ENCODE peak calls at places on chromosomes 6 and 20, in six cellular contexts. H is BE2C, Q is CD14-positive monocyte, C is cardiac muscle cell, L is fibroblast of lung, V is astrocyte. Z is an unnamed sample.

GRCh38 chr20:32028647-32029372 is 18.6 kb downstream of the CCM2L start:
- DNase-seq in V (no peak), L (no peak), Q (no peak), H (peak), C (peak), Z (peak)

GRCh38 chr6:138765896-138766487 is 7.6 kb upstream of the CCDC28A start:
- DNase-seq in L (peak), H (no peak), V (no peak), C (peak), Q (no peak), Z (no peak)

GRCh38 chr6:97187951-97188350 is 95.1 kb downstream of the MMS22L start:
- DNase-seq in V (peak), Q (no peak), L (no peak), C (no peak), H (no peak), Z (no peak)

GRCh38 chr20:58579819-58580492 is 64.8 kb upstream of the APCDD1L start:
- DNase-seq in C (no peak), Q (no peak), L (no peak), V (no peak), H (no peak), Z (peak)

GRCh38 chr6:22470454-22471368 is 98.7 kb upstream of the HDGFL1 start:
- DNase-seq in Q (no peak), L (peak), V (peak), C (peak), H (peak), Z (no peak)

GRCh38 chr20:50333856-50334255 is 143.2 kb downstream of the CEBPB start:
- DNase-seq in Q (no peak), V (peak), L (peak), H (no peak), C (no peak), Z (no peak)

GRCh38 chr6:3750324-3751018 is 1.0 kb downstream of the PXDC1 start:
- DNase-seq in C (peak), H (no peak), V (peak), Q (no peak), L (peak), Z (peak)

GRCh38 chr20:51029963-51030930 is 7.3 kb upstream of the KCNG1 start:
- DNase-seq in L (peak), Q (no peak), C (peak), V (no peak), H (no peak), Z (no peak)

GRCh38 chr6:89669002-89669401 is 30.5 kb upstream of the LYRM2 start:
- DNase-seq in Q (no peak), L (peak), V (peak), H (no peak), C (no peak), Z (no peak)

GRCh38 chr20:48635791-48636267 is 192.0 kb downstream of the PREX1 start:
- DNase-seq in V (no peak), Q (no peak), H (peak), C (peak), L (peak), Z (peak)

GRCh38 chr20:59571591-59572314 is 32.6 kb upstream of the PHACTR3 start:
- DNase-seq in C (peak), H (peak), L (peak), V (no peak), Q (no peak), Z (peak)

GRCh38 chr6:8705435-8706020 is 270.2 kb upstream of the SLC35B3 start:
- DNase-seq in V (no peak), C (peak), Q (no peak), L (no peak), H (no peak), Z (no peak)

GRCh38 chr20:20520776-20521175 is 152.9 kb downstream of the INSM1 start:
- DNase-seq in Q (no peak), C (no peak), V (peak), L (peak), H (no peak), Z (no peak)

GRCh38 chr6:87653074-87653962 is 48.7 kb downstream of the AKIRIN2 start:
- DNase-seq in C (no peak), H (no peak), V (no peak), L (no peak), Q (no peak), Z (no peak)

GRCh38 chr6:160391419-160392116 is 43.4 kb downstream of the SLC22A3 start:
- DNase-seq in Q (no peak), H (no peak), L (peak), V (peak), C (no peak), Z (no peak)

GRCh38 chr6:35359744-35360348 is 17.5 kb downstream of the PPARD start:
- DNase-seq in H (no peak), C (peak), Q (no peak), V (peak), L (peak), Z (no peak)

GRCh38 chr6:107634147-107635057 is 144.5 kb downstream of the SOBP start:
- DNase-seq in Q (no peak), L (no peak), H (no peak), C (peak), V (no peak), Z (no peak)

GRCh38 chr6:56004421-56004820 is 129.0 kb upstream of the BMP5 start:
- DNase-seq in H (no peak), L (peak), Q (no peak), C (no peak), V (peak), Z (no peak)

GRCh38 chr6:71250050-71250689 is 38.4 kb upstream of the OGFRL1 start:
- DNase-seq in H (no peak), L (peak), V (peak), C (no peak), Q (no peak), Z (no peak)

GRCh38 chr6:167056370-167056769 is 57.2 kb downstream of the CEP43 start:
- DNase-seq in L (no peak), H (no peak), Q (no peak), V (peak), C (no peak), Z (no peak)

GRCh38 chr6:30730611-30731435 is 10.7 kb downstream of the TUBB start:
- DNase-seq in Q (peak), V (no peak), L (peak), H (peak), C (peak), Z (peak)
- TF ChIP-seq CTCF in Q (peak), V (peak), L (no peak), H (peak), C (peak), Z (peak)

GRCh38 chr20:36154696-36155628 is at the start of gene EPB41L1:
- DNase-seq in V (no peak), C (peak), H (peak), Q (no peak), L (no peak), Z (peak)
- TF ChIP-seq CTCF in V (no peak), C (no peak), H (no peak), Q (no peak), L (no peak), Z (no peak)

GRCh38 chr6:51844391-51844735 is 243.1 kb downstream of the PKHD1 start:
- DNase-seq in H (peak), L (no peak), V (no peak), C (peak), Q (no peak), Z (peak)
- TF ChIP-seq CTCF in H (peak), L (no peak), V (no peak), C (no peak), Q (no peak), Z (peak)

GRCh38 chr6:63478751-63479150 is 93.5 kb upstream of the LOC128125822 start:
- DNase-seq in C (no peak), H (no peak), V (no peak), Q (no peak), L (no peak), Z (no peak)

GRCh38 chr6:63477422-63478040 is 94.7 kb upstream of the LOC128125822 start:
- DNase-seq in H (no peak), V (no peak), C (no peak), L (no peak), Q (no peak), Z (no peak)

GRCh38 chr6:63471654-63472053 is 100.6 kb upstream of the LOC128125822 start:
- DNase-seq in V (no peak), Q (no peak), C (no peak), L (no peak), H (no peak), Z (no peak)

GRCh38 chr6:63475707-63476106 is 96.6 kb upstream of the LOC128125822 start:
- DNase-seq in Q (no peak), L (no peak), V (no peak), H (no peak), C (peak), Z (no peak)

GRCh38 chr6:63476302-63476701 is 96.0 kb upstream of the LOC128125822 start:
- DNase-seq in V (no peak), H (no peak), C (peak), L (no peak), Q (no peak), Z (no peak)
- TF ChIP-seq CTCF in V (no peak), H (no peak), C (no peak), L (no peak), Q (no peak), Z (no peak)

GRCh38 chr20:24656391-24656790 is 187.0 kb downstream of the SYNDIG1 start:
- DNase-seq in C (no peak), H (no peak), V (no peak), Q (no peak), L (no peak), Z (no peak)

GRCh38 chr20:24657878-24658620 is 188.6 kb downstream of the SYNDIG1 start:
- DNase-seq in V (peak), L (peak), Q (no peak), H (no peak), C (no peak), Z (no peak)

GRCh38 chr20:24658920-24659660 is 189.7 kb downstream of the SYNDIG1 start:
- DNase-seq in V (no peak), C (no peak), L (no peak), Q (no peak), H (no peak), Z (no peak)

GRCh38 chr20:24654425-24654824 is 185.0 kb downstream of the SYNDIG1 start:
- DNase-seq in V (no peak), C (no peak), H (no peak), Q (no peak), L (no peak), Z (no peak)

DNA sequence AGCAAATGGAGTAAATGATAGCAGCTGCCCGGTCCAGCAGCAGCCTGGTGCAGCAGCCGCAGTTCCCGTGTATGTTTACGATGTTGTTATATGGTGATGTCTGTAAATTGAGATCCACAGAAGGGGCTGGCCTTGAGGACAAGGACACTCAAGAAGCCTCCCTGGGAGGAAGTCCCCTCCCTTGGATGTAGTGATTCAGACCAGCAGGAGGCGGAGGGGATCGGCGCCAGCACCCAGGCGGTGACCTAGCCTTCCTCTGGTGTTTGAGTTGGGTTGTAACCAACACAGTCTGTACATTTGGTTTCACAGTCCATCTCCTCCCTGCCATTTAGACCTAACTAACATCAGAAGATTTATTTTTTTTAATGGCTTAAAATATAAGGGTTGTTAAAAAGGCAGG is 187.8 kb downstream of the SYNDIG1 start:
- DNase-seq in V (peak), L (peak), Q (no peak), H (no peak), C (no peak), Z (peak)
- TF ChIP-seq CTCF in V (peak), L (no peak), Q (no peak), H (no peak), C (peak), Z (no peak)

GRCh38 chr20:3276400-3277015 is 37.5 kb upstream of the SLC4A11 start:
- DNase-seq in H (no peak), C (peak), L (peak), V (no peak), Q (no peak), Z (no peak)
- TF ChIP-seq CTCF in H (peak), C (peak), L (no peak), V (peak), Q (peak), Z (peak)

GRCh38 chr20:37276494-37277252 is 12.8 kb upstream of the MANBAL start:
- DNase-seq in Q (peak), V (peak), L (peak), C (no peak), H (peak), Z (no peak)
- TF ChIP-seq CTCF in Q (peak), V (peak), L (peak), C (peak), H (peak), Z (no peak)

DNA sequence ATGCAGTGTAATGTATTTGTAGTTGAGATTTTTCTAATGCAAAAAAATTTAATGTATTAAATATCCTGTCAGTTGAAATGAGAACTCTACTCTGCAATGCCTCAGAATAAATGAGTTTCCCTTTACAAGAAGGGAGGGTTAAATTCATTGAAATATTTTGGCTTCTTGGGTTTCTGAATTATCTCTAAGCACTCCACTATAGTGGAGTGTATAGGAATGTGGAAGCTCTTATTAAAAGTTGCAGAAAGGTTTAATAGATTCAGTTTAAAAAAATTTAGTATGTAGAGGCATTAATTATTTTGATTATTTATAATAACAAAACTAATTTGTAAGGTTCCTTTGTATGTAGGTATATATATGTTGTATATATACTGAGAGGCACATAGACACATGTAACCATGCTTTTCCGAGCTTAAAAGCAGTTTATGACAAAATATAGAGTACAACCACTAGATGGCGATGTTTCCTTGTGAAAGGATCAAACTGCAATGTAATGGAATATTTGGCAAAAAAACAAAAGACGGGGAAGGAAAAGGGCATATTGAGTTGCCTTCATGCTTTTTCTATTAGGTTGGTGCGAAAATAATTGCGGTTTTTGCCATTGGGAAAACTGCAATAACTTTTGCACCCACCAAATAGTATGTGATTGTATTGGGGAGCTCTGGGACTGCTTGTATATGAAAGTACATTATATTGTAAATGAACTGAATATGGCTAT is 144.2 kb downstream of the MYO6 start:
- DNase-seq in Q (no peak), H (no peak), C (peak), V (peak), L (peak), Z (peak)
- TF ChIP-seq CTCF in Q (peak), H (peak), C (peak), V (peak), L (peak), Z (peak)

GRCh38 chr6:133895573-133896343 is 6.8 kb downstream of the TCF21 start:
- DNase-seq in C (peak), V (no peak), H (no peak), L (peak), Q (no peak), Z (peak)
- TF ChIP-seq CTCF in C (peak), V (no peak), H (no peak), L (no peak), Q (no peak), Z (no peak)